ENCODE peak calls at places on chromosomes 4 and X, in nine cellular contexts. B is CD4-positive, alpha-beta memory T cell; S is lung; G is body of pancreas; D is hepatocyte; U is PC-3; T is CD8-positive, alpha-beta T cell; E is CD8-positive, alpha-beta memory T cell; J is cardiac muscle cell. I is an unnamed sample. For H3K4me1 and H3K27me3, the result is how much of the 10 kb centered on the place peaks cover.

GRCh38 chrX:46953137-46953527 is 40.9 kb downstream of the JADE3 start:
- DNase-seq in B (no peak), S (no peak), G (no peak), D (no peak), U (no peak), T (no peak), E (no peak), J (peak), I (no peak)

GRCh38 chrX:23764183-23764582 is 18.8 kb upstream of the SAT1 start:
- DNase-seq in B (no peak), S (no peak), G (no peak), D (peak), U (no peak), T (no peak), E (no peak), J (no peak), I (no peak)

GRCh38 chrX:53163436-53163835 is 61.6 kb downstream of the KDM5C start:
- DNase-seq in B (no peak), S (no peak), G (no peak), D (no peak), U (no peak), T (no peak), E (no peak), J (no peak), I (no peak)

GRCh38 chr4:127995776-127996175 is 30.6 kb downstream of the ABHD18 start:
- DNase-seq in B (no peak), S (peak), G (no peak), D (no peak), U (peak), T (no peak), E (no peak), J (no peak), I (no peak)

GRCh38 chrX:685120-686032 is 54.8 kb downstream of the SHOX start:
- DNase-seq in B (no peak), S (no peak), G (no peak), D (no peak), U (no peak), T (no peak), E (no peak), J (no peak), I (no peak)

GRCh38 chr4:47239649-47240048 is 208.3 kb downstream of the GABRB1 start:
- DNase-seq in B (no peak), S (no peak), G (no peak), D (no peak), U (no peak), T (no peak), E (no peak), J (no peak), I (no peak)

GRCh38 chrX:142250502-142250901 is 45.4 kb upstream of the MAGEC2 start:
- DNase-seq in B (no peak), S (no peak), G (no peak), D (no peak), U (peak), T (no peak), E (no peak), J (no peak), I (no peak)

GRCh38 chr4:4327652-4328121 is 37.6 kb downstream of the ZBTB49 start:
- DNase-seq in B (no peak), S (no peak), G (no peak), D (peak), U (peak), T (no peak), E (no peak), J (peak), I (peak)

GRCh38 chr4:100278567-100278966 is 88.3 kb upstream of the DDIT4L start:
- DNase-seq in B (no peak), S (no peak), G (no peak), D (no peak), U (no peak), T (no peak), E (no peak), J (no peak), I (no peak)

GRCh38 chr4:121728798-121729226 is 32.0 kb upstream of the ANXA5 start:
- DNase-seq in B (no peak), S (no peak), G (no peak), D (no peak), U (peak), T (no peak), E (no peak), J (peak), I (no peak)

GRCh38 chr4:20126906-20127305 is 124.8 kb upstream of the SLIT2 start:
- DNase-seq in B (no peak), S (no peak), G (no peak), D (no peak), U (peak), T (no peak), E (no peak), J (no peak), I (no peak)

GRCh38 chr4:88818650-88819470 is 121.2 kb upstream of the NAP1L5 start:
- DNase-seq in B (peak), S (peak), G (peak), D (peak), U (peak), T (peak), E (peak), J (peak), I (peak)

GRCh38 chr4:54945838-54946237 is 179.6 kb downstream of the KDR start:
- DNase-seq in B (no peak), S (no peak), G (no peak), D (no peak), U (peak), T (no peak), E (no peak), J (no peak), I (no peak)

DNA sequence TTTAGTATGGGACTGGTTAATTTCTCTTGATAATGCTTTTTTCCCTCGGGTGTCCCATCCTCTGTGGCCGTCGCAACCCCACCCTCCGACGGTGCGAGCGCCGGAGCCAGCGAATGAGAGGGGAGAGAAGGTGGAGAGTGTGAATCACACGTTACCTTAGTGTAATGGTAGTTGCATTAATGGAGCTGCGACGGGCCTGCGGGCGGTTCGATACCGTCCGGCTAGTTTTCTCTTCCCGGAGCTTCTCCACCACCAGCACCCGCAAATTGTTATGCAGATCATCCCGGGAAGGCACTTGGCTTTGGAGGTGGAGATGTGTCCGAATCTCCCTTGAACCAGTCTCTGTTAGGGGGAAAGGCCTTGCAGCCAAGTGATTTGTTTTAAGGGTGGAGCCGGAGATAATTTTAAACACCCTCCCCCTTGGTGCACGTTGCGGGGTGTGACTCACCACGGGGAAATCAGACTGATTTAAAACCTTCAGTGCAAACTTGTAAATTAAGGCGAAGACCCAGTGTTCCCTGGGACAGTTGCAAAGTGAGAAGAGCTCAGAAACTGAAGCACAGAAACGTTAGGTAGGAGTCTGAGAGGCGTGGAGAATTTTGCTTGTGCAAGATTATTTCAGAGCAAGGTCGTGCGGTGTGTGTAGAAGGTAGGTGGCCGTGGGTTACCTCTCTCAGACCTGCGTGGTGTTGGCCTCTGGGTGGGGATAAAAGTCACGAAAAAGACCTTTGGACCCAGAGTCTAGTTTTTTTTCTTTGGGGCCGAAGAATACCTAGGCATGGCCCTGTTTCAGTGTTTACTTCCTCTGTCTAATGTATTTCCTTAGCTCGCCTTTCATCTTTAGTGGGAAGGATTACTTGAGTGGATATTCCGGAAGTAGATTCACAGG is 1.3 kb downstream of the AFF1 start:
- DNase-seq in B (peak), S (peak), G (peak), D (peak), U (peak), T (peak), E (peak), J (peak), I (peak)
- H3K4me1 ChIP-seq in B (half or more), S (under half), G (half or more), D (under half), U (under half), T (under half), E (half or more), J (under half), I (under half)

GRCh38 chr4:7190278-7190594 is 2.1 kb upstream of the SORCS2 start:
- DNase-seq in B (no peak), S (no peak), G (no peak), D (no peak), U (no peak), T (no peak), E (no peak), J (no peak), I (no peak)

GRCh38 chr4:7190668-7191545 is 1.4 kb upstream of the SORCS2 start:
- DNase-seq in B (no peak), S (no peak), G (no peak), D (no peak), U (no peak), T (no peak), E (no peak), J (no peak), I (no peak)

GRCh38 chr4:7187691-7188090 is 4.6 kb upstream of the SORCS2 start:
- DNase-seq in B (no peak), S (no peak), G (peak), D (no peak), U (no peak), T (no peak), E (no peak), J (no peak), I (no peak)

GRCh38 chr4:7189066-7189465 is 3.3 kb upstream of the SORCS2 start:
- DNase-seq in B (no peak), S (no peak), G (peak), D (no peak), U (no peak), T (no peak), E (no peak), J (no peak), I (no peak)

DNA sequence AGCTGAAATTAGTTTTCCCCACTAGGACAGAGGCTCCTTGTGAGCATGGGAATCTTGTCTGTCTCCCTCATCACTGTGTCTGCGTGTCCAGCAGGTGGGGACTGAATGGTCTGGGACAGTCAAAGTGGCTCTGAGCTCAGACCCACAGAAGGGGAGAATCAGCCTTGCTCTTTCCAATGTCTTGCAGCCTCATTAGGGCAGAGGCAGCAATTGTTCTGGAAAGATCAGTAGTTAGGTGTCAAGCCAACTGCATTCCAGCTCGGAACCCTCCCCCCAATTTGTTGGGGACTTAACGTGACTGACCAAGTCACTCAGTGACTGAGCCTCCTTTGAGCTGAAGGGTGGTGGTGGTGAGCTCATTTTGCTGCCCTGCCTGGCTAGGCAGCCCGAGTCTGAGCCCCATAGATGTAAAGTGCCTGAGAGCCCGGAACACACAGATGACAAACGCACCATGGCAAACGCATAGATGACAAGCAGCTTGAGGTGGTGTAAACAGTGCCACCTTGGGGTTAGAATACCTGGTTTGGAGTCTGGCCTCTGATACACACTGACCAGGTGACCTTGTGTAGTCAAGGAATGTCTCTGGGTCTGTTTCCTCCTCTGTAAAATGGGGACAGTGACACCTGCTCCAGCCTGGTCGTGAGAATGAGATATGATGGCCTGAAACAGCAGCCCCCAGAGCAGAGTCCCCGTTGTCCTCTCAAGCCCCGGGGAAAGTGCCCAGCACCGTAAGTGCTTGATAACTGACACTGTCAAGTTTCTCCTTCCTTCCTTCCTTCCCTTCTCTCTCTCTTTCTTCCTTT is 2.7 kb upstream of the SORCS2 start:
- DNase-seq in B (no peak), S (no peak), G (peak), D (peak), U (peak), T (no peak), E (no peak), J (no peak), I (no peak)
- H3K27me3 ChIP-seq in B (under half), S (under half), G (under half), D (under half), U (under half), T (under half), E (under half), J (half or more), I (under half)

DNA sequence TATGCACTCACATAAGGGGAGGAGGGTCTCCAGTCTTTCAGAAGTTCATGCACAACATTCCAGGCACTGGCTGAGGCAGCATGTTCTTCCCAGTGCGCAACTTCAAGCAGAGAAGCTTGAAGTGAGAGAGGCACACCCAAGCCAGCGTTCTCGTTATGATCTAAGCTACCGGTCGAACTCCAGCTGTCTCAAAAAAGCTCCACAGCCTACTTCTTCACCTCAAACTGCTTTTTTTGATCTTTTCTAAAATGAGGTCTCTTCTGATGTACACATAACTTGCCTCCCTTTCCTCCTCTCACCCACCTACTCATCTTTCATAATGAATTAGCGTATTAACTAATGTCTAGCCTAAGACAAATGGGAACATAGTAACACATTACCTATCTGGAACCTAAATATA is 25.3 kb downstream of the GPC4 start:
- DNase-seq in B (no peak), S (no peak), G (no peak), D (no peak), U (no peak), T (no peak), E (no peak), J (no peak), I (no peak)
- H3K4me1 ChIP-seq in B (under half), S (under half), G (under half), D (under half), U (under half), T (under half), E (under half), J (under half), I (under half)

DNA sequence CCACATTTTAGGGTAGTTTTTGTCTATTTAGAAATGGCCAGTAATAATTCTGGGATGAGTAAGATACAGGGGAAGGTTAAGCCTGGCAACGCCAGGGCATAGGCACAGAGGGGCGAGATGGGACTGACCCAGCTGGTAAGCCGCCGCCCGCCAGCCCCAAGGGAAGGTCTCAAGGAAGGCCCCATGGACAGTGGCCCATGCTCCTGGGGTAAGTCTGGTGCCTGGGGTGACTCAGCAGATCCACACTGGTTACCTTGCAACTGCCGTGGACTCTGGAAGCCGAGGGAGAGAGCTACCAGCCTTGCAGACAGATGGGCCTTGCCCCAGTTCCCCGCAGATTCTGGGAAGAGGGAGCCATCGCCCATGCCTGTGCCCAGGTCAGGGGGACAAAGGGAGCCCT is 179.4 kb downstream of the AFAP1 start:
- DNase-seq in B (no peak), S (no peak), G (no peak), D (no peak), U (no peak), T (no peak), E (no peak), J (no peak), I (no peak)
- H3K27me3 ChIP-seq in B (under half), S (under half), G (under half), D (under half), U (under half), T (under half), E (under half), J (under half), I (under half)

DNA sequence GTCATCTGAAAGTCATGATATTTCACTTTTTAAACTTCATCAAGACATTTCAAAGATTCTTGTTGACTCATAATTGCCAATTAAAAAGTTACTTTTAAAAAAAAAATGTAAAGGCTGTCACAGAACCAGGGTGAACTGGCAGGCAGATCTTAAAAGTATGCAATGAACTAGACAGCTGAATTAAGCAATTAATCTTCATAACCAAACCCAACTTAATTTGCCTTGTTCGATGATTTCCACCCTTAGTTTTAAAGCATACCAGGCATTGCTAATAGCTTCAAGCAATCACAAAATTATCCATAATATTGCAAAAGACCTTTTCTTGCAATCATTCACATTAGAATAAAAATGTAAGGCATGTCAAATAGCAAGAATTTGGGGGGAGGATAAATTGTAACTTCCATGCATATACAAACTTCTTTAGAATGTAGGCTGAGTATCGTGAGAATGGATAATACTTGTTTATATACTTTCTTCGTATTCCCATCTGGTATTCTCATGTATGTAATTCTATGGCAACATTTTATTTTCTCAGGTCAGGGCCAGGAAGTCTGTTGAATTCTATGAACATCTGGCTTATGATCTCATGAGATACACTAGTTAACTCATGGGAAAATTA is 28.7 kb upstream of the BMP2K start:
- DNase-seq in B (no peak), S (no peak), G (no peak), D (no peak), U (no peak), T (no peak), E (no peak), J (no peak), I (no peak)
- H3K4me1 ChIP-seq in B (under half), S (under half), G (under half), D (under half), U (under half), T (under half), E (under half), J (under half), I (under half)

I was measured in Caco-2.